ENCODE peak calls at places on chromosomes 2 and 18, in seven cellular contexts. P is Peyer's patch, E is A549, L is heart left ventricle, W is osteoblast, N is mesenchymal stem cell, D is NT2/D1. X is an unnamed sample.

GRCh38 chr2:168603439-168603961 is 147.4 kb downstream of the CERS6 start:
- DNase-seq in E (no peak), L (no peak), N (no peak), D (no peak), W (no peak), P (no peak), X (no peak)

GRCh38 chr18:10140461-10140911 is 226.7 kb downstream of the VAPA start:
- DNase-seq in P (no peak), L (no peak), N (peak; percentile 88), W (no peak), E (no peak), D (peak; percentile 28), X (peak; percentile 72)

GRCh38 chr2:179239194-179239593 is 25.4 kb downstream of the SESTD1 start:
- DNase-seq in E (peak; percentile 25), N (no peak), P (no peak), L (no peak), D (no peak), W (no peak), X (peak; percentile 62)

GRCh38 chr2:29201979-29202378 is 86.8 kb downstream of the CLIP4 start:
- DNase-seq in P (no peak), N (no peak), D (peak; percentile 33), E (no peak), L (no peak), W (no peak), X (no peak)

GRCh38 chr2:162838141-162838500 is 446 bp downstream of the KCNH7 start:
- DNase-seq in L (no peak), E (no peak), D (peak; percentile 27), N (no peak), W (no peak), P (no peak), X (no peak)

GRCh38 chr2:116057538-116057937 is 1615.1 kb downstream of the DPP10 start:
- DNase-seq in L (no peak), N (no peak), P (no peak), D (peak; percentile 8), W (no peak), E (no peak), X (no peak)

GRCh38 chr18:70490008-70490933 is 201.4 kb downstream of the SOCS6 start:
- DNase-seq in E (peak; percentile 49), D (peak; percentile 30), L (no peak), P (peak; percentile 49), W (no peak), N (peak; percentile 56), X (peak; percentile 91)

GRCh38 chr2:99961567-99961913 is 180.8 kb downstream of the AFF3 start:
- DNase-seq in P (no peak), N (no peak), E (no peak), W (no peak), D (no peak), L (no peak), X (no peak)

GRCh38 chr18:2912357-2913299 is 65.8 kb downstream of the EMILIN2 start:
- DNase-seq in E (no peak), D (no peak), N (no peak), P (peak; percentile 44), W (no peak), L (no peak), X (no peak)

GRCh38 chr2:188196343-188197008 is 95.2 kb upstream of the GULP1 start:
- DNase-seq in D (no peak), W (peak; percentile 29), P (no peak), E (no peak), N (peak; percentile 34), L (no peak), X (peak; percentile 68)

GRCh38 chr2:200403794-200404193 is 97.3 kb downstream of the SPATS2L start:
- DNase-seq in D (no peak), N (no peak), P (no peak), W (no peak), L (no peak), E (no peak), X (no peak)

GRCh38 chr2:200405599-200406298 is 99.3 kb downstream of the SPATS2L start:
- DNase-seq in W (peak; percentile 22), P (no peak), L (no peak), D (no peak), E (peak; percentile 92), N (peak; percentile 93), X (peak; percentile 93)

GRCh38 chr2:200408428-200409311 is 101.2 kb downstream of the KCTD18 start:
- DNase-seq in D (no peak), L (no peak), P (peak; percentile 66), W (no peak), N (peak; percentile 94), E (peak; percentile 72), X (peak; percentile 93)

GRCh38 chr2:200406379-200406778 is 99.9 kb downstream of the SPATS2L start:
- DNase-seq in L (no peak), E (no peak), W (no peak), D (no peak), P (no peak), N (peak; percentile 56), X (peak; percentile 26)

DNA sequence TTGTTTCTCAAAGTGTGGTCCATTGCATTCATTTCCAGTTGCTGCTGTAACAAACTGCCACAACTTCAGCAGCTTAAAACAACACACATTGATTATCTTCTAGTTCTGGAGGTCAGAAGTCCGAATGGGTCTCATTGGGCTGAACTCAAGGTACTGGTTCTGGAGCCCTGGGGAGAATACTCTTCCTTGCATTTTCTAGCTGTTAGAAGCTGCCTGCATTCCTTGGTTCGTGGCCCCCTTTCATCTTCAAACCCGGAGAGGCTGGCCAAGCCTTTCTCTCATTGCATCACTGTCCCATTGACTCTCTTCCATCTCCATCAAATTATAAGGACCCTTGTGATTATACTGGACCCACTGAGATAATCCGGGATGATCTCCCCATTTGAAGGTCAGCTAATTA is 98.1 kb downstream of the SPATS2L start:
- DNase-seq in N (no peak), P (no peak), L (no peak), E (no peak), W (no peak), D (no peak), X (no peak)
- H3K4me1 ChIP-seq in N (peaks cover 16% of the 10 kb centered on the region), P (no peaks in the 10 kb centered on the region), L (peaks cover 27% of the 10 kb centered on the region), E (peaks cover 49% of the 10 kb centered on the region), W (peaks cover 48% of the 10 kb centered on the region), D (no peaks in the 10 kb centered on the region), X (peaks cover 61% of the 10 kb centered on the region)

GRCh38 chr2:120861191-120861575 is 125.5 kb downstream of the GLI2 start:
- DNase-seq in L (no peak), N (no peak), W (peak; percentile 93), E (no peak), P (no peak), D (no peak), X (peak; percentile 14)
- H3K4me1 ChIP-seq in L (peaks cover 12% of the 10 kb centered on the region), N (peaks cover 47% of the 10 kb centered on the region), W (peaks cover 45% of the 10 kb centered on the region), E (peaks cover 47% of the 10 kb centered on the region), P (no peaks in the 10 kb centered on the region), D (peaks cover 41% of the 10 kb centered on the region), X (peaks cover 30% of the 10 kb centered on the region)

GRCh38 chr2:201057715-201058248 is 13.7 kb downstream of the HYCC2 start:
- DNase-seq in D (no peak), E (no peak), W (no peak), L (no peak), P (no peak), N (no peak), X (no peak)

GRCh38 chr2:201059961-201060525 is 11.4 kb downstream of the HYCC2 start:
- DNase-seq in P (no peak), N (no peak), D (no peak), L (no peak), E (no peak), W (no peak), X (no peak)

GRCh38 chr2:201057089-201057499 is 14.4 kb downstream of the HYCC2 start:
- DNase-seq in P (peak; percentile 54), N (peak; percentile 50), W (peak; percentile 57), E (no peak), D (no peak), L (no peak), X (peak; percentile 28)

GRCh38 chr2:201064797-201065329 is 6.6 kb downstream of the HYCC2 start:
- DNase-seq in N (no peak), E (no peak), L (no peak), W (no peak), D (no peak), P (no peak), X (no peak)

GRCh38 chr2:201058914-201059313 is 12.6 kb downstream of the HYCC2 start:
- DNase-seq in P (peak; percentile 64), E (no peak), L (no peak), N (no peak), W (no peak), D (no peak), X (no peak)
- H3K4me1 ChIP-seq in P (no peaks in the 10 kb centered on the region), E (no peaks in the 10 kb centered on the region), L (peaks cover 12% of the 10 kb centered on the region), N (no peaks in the 10 kb centered on the region), W (peaks cover 17% of the 10 kb centered on the region), D (no peaks in the 10 kb centered on the region), X (peaks cover 12% of the 10 kb centered on the region)

GRCh38 chr2:96537066-96537733 is 648 bp downstream of the ARID5A start:
- DNase-seq in E (no peak), D (no peak), L (peak; percentile 85), W (peak; percentile 90), P (peak; percentile 96), N (peak; percentile 69), X (peak; percentile 80)
- H3K4me1 ChIP-seq in E (peaks cover 39% of the 10 kb centered on the region), D (peaks cover 34% of the 10 kb centered on the region), L (peaks cover 77% of the 10 kb centered on the region), W (peaks cover 44% of the 10 kb centered on the region), P (peaks cover 4% of the 10 kb centered on the region), N (peaks cover 35% of the 10 kb centered on the region), X (peaks cover 62% of the 10 kb centered on the region)

GRCh38 chr2:97673915-97674283 is 4.4 kb downstream of the C2orf92 start:
- DNase-seq in L (no peak), P (no peak), E (no peak), W (no peak), N (no peak), D (no peak), X (no peak)
- H3K4me1 ChIP-seq in L (no peaks in the 10 kb centered on the region), P (no peaks in the 10 kb centered on the region), E (no peaks in the 10 kb centered on the region), W (no peaks in the 10 kb centered on the region), N (no peaks in the 10 kb centered on the region), D (peaks cover 5% of the 10 kb centered on the region), X (no peaks in the 10 kb centered on the region)

GRCh38 chr18:23502516-23503037 is 734 bp upstream of the RMC1 start:
- DNase-seq in N (no peak), D (no peak), L (no peak), P (no peak), W (peak; percentile 44), E (no peak), X (no peak)
- H3K4me1 ChIP-seq in N (peaks cover 3% of the 10 kb centered on the region), D (peaks cover 2% of the 10 kb centered on the region), L (peaks cover 28% of the 10 kb centered on the region), P (no peaks in the 10 kb centered on the region), W (peaks cover 24% of the 10 kb centered on the region), E (peaks cover 10% of the 10 kb centered on the region), X (peaks cover 6% of the 10 kb centered on the region)

GRCh38 chr2:52289776-52290175 is 1257.8 kb upstream of the NRXN1 start:
- DNase-seq in W (no peak), N (no peak), L (no peak), D (no peak), E (no peak), P (no peak), X (no peak)
- H3K4me1 ChIP-seq in W (no peaks in the 10 kb centered on the region), N (no peaks in the 10 kb centered on the region), L (no peaks in the 10 kb centered on the region), D (no peaks in the 10 kb centered on the region), E (no peaks in the 10 kb centered on the region), P (no peaks in the 10 kb centered on the region), X (no peaks in the 10 kb centered on the region)

GRCh38 chr2:3179208-3179607 is 198.4 kb downstream of the EIPR1 start:
- DNase-seq in D (peak; percentile 23), N (no peak), W (peak; percentile 82), P (no peak), L (no peak), E (peak; percentile 26), X (no peak)
- H3K4me1 ChIP-seq in D (no peaks in the 10 kb centered on the region), N (peaks cover 30% of the 10 kb centered on the region), W (no peaks in the 10 kb centered on the region), P (no peaks in the 10 kb centered on the region), L (no peaks in the 10 kb centered on the region), E (no peaks in the 10 kb centered on the region), X (no peaks in the 10 kb centered on the region)

GRCh38 chr2:42223067-42223636 is 54.0 kb downstream of the EML4 start:
- DNase-seq in W (no peak), N (no peak), L (no peak), P (no peak), E (peak; percentile 66), D (no peak), X (no peak)
- H3K4me1 ChIP-seq in W (peaks cover 16% of the 10 kb centered on the region), N (peaks cover 2% of the 10 kb centered on the region), L (peaks cover 13% of the 10 kb centered on the region), P (no peaks in the 10 kb centered on the region), E (peaks cover 46% of the 10 kb centered on the region), D (no peaks in the 10 kb centered on the region), X (peaks cover 10% of the 10 kb centered on the region)

X was measured in GM23248.